ENCODE peak calls at places on chromosomes 12 and 14, in six cellular contexts. O, B, R, W, M and Q are unnamed samples.

GRCh38 chr12:114163766-114164165 is 197.6 kb upstream of the RBM19 start:
- DNase-seq in W (no peak), M (no peak), O (no peak), R (peak; percentile 99), B (no peak), Q (peak; percentile 42)

GRCh38 chr14:101761881-101762529 is 496 bp downstream of the PPP2R5C start:
- DNase-seq in M (no peak), O (peak; percentile 57), R (no peak), W (peak; percentile 80), B (peak; percentile 40), Q (peak; percentile 20)

GRCh38 chr12:112103758-112104504 is 4.7 kb downstream of the NAA25 start:
- DNase-seq in O (no peak), W (no peak), R (no peak), B (no peak), M (no peak), Q (no peak)

GRCh38 chr14:74905595-74906142 is 17.4 kb downstream of the RPS6KL1 start:
- DNase-seq in O (peak; percentile 78), R (peak; percentile 52), W (peak; percentile 79), B (no peak), M (no peak), Q (peak; percentile 61)

GRCh38 chr12:91226951-91227350 is 44.3 kb upstream of the DCN start:
- DNase-seq in R (no peak), O (no peak), M (no peak), B (no peak), W (no peak), Q (no peak)

GRCh38 chr12:116980083-116980482 is 69.3 kb downstream of the FBXW8 start:
- DNase-seq in W (no peak), O (no peak), R (no peak), B (no peak), M (no peak), Q (no peak)

GRCh38 chr14:95136631-95137030 is 20.7 kb downstream of the DICER1 start:
- DNase-seq in W (no peak), O (no peak), B (no peak), M (no peak), R (peak; percentile 63), Q (no peak)

GRCh38 chr14:77707355-77707723 is 484 bp downstream of the ALKBH1 start:
- DNase-seq in O (peak; percentile 36), W (no peak), B (peak; percentile 12), M (peak; percentile 33), R (peak; percentile 60), Q (peak; percentile 51)

GRCh38 chr12:91173139-91173538 is 9.5 kb downstream of the DCN start:
- DNase-seq in R (no peak), W (no peak), O (no peak), B (no peak), M (no peak), Q (peak; percentile 41)

GRCh38 chr14:75399819-75400678 is 27.8 kb upstream of the JDP2 start:
- DNase-seq in O (peak; percentile 100), M (peak; percentile 24), R (peak; percentile 63), W (peak; percentile 92), B (peak; percentile 95), Q (peak; percentile 62)

GRCh38 chr12:88142610-88142991 is 494 bp downstream of the TMTC3 start:
- DNase-seq in O (peak; percentile 27), M (no peak), R (no peak), B (no peak), W (peak; percentile 73), Q (no peak)

GRCh38 chr14:31592619-31593018 is 31.4 kb downstream of the NUBPL start:
- DNase-seq in O (no peak), R (peak; percentile 47), B (no peak), M (no peak), W (no peak), Q (peak; percentile 48)

GRCh38 chr14:106422066-106422465 is 895.7 kb downstream of the TMEM121 start:
- DNase-seq in W (no peak), M (no peak), B (no peak), O (no peak), R (no peak), Q (no peak)

GRCh38 chr12:52971701-52972329 is 22.9 kb downstream of the KRT18 start:
- DNase-seq in O (peak; percentile 84), W (no peak), R (peak; percentile 45), M (no peak), B (no peak), Q (peak; percentile 61)

GRCh38 chr14:76490735-76491134 is 114.8 kb downstream of the ESRRB start:
- DNase-seq in B (no peak), O (no peak), M (no peak), R (no peak), W (no peak), Q (no peak)